ENCODE peak calls at places on chromosome 18, in seven cellular contexts. One of them, this sample, is unnamed.
A peak's percentile ranks its signal among the peaks of the same experiment; 100 is the strongest.

GRCh38 chr18:56139792-56140254 is 498.6 kb downstream of the TXNL1 start:
- DNase-seq in A549: no peak
- DNase-seq in ovary: peak; percentile 78
- DNase-seq in sigmoid colon: no peak
- DNase-seq in upper lobe of left lung: no peak
- DNase-seq in tibial nerve: no peak
- DNase-seq in heart left ventricle: no peak
- DNase-seq in this sample: no peak

GRCh38 chr18:43596106-43596712 is 318.9 kb upstream of the SYT4 start:
- DNase-seq in sigmoid colon: no peak
- DNase-seq in A549: peak; percentile 23
- DNase-seq in heart left ventricle: no peak
- DNase-seq in upper lobe of left lung: no peak
- DNase-seq in ovary: no peak
- DNase-seq in tibial nerve: no peak
- DNase-seq in this sample: no peak

GRCh38 chr18:74139888-74140287 is 7.7 kb downstream of the FBXO15 start:
- DNase-seq in heart left ventricle: no peak
- DNase-seq in A549: no peak
- DNase-seq in upper lobe of left lung: no peak
- DNase-seq in sigmoid colon: no peak
- DNase-seq in ovary: no peak
- DNase-seq in tibial nerve: no peak
- DNase-seq in this sample: no peak

GRCh38 chr18:68438983-68439382 is 275.9 kb downstream of the TMX3 start:
- DNase-seq in upper lobe of left lung: no peak
- DNase-seq in heart left ventricle: no peak
- DNase-seq in ovary: no peak
- DNase-seq in tibial nerve: no peak
- DNase-seq in A549: no peak
- DNase-seq in sigmoid colon: no peak
- DNase-seq in this sample: no peak

GRCh38 chr18:33440011-33440383 is 524 bp downstream of the CCDC178 start:
- DNase-seq in A549: peak; percentile 48
- DNase-seq in tibial nerve: no peak
- DNase-seq in ovary: peak; percentile 76
- DNase-seq in sigmoid colon: peak; percentile 66
- DNase-seq in heart left ventricle: peak; percentile 12
- DNase-seq in upper lobe of left lung: no peak
- DNase-seq in this sample: no peak

GRCh38 chr18:40417501-40417900 is 1537.5 kb upstream of the PIK3C3 start:
- DNase-seq in upper lobe of left lung: no peak
- DNase-seq in sigmoid colon: no peak
- DNase-seq in ovary: no peak
- DNase-seq in heart left ventricle: no peak
- DNase-seq in tibial nerve: no peak
- DNase-seq in A549: no peak
- DNase-seq in this sample: no peak

GRCh38 chr18:8362863-8363262 is 246.4 kb upstream of the RAB12 start:
- DNase-seq in heart left ventricle: no peak
- DNase-seq in sigmoid colon: no peak
- DNase-seq in tibial nerve: no peak
- DNase-seq in A549: no peak
- DNase-seq in upper lobe of left lung: no peak
- DNase-seq in ovary: no peak
- DNase-seq in this sample: no peak

GRCh38 chr18:53698907-53699306 is 525.6 kb downstream of the MBD2 start:
- DNase-seq in heart left ventricle: peak; percentile 25
- DNase-seq in upper lobe of left lung: peak; percentile 45
- DNase-seq in A549: peak; percentile 11
- DNase-seq in ovary: no peak
- DNase-seq in sigmoid colon: no peak
- DNase-seq in tibial nerve: no peak
- DNase-seq in this sample: no peak

GRCh38 chr18:74718312-74718711 is 120.6 kb downstream of the ZNF407 start:
- DNase-seq in tibial nerve: no peak
- DNase-seq in A549: no peak
- DNase-seq in sigmoid colon: no peak
- DNase-seq in ovary: no peak
- DNase-seq in upper lobe of left lung: no peak
- DNase-seq in heart left ventricle: no peak
- DNase-seq in this sample: no peak

GRCh38 chr18:72208920-72209676 is 335.0 kb downstream of the CBLN2 start:
- DNase-seq in tibial nerve: no peak
- DNase-seq in upper lobe of left lung: no peak
- DNase-seq in sigmoid colon: no peak
- DNase-seq in ovary: no peak
- DNase-seq in A549: no peak
- DNase-seq in heart left ventricle: no peak
- DNase-seq in this sample: no peak

GRCh38 chr18:23401400-23402347 is 51.4 kb upstream of the RIOK3 start:
- DNase-seq in upper lobe of left lung: peak; percentile 55
- DNase-seq in sigmoid colon: no peak
- DNase-seq in tibial nerve: no peak
- DNase-seq in A549: peak; percentile 27
- DNase-seq in ovary: peak; percentile 68
- DNase-seq in heart left ventricle: no peak
- DNase-seq in this sample: no peak

GRCh38 chr18:35424356-35424755 is 47.2 kb upstream of the ZNF396 start:
- DNase-seq in upper lobe of left lung: no peak
- DNase-seq in sigmoid colon: no peak
- DNase-seq in heart left ventricle: no peak
- DNase-seq in ovary: no peak
- DNase-seq in A549: no peak
- DNase-seq in tibial nerve: no peak
- DNase-seq in this sample: no peak

GRCh38 chr18:44627245-44627644 is 53.4 kb upstream of the SETBP1 start:
- DNase-seq in upper lobe of left lung: no peak
- DNase-seq in heart left ventricle: no peak
- DNase-seq in A549: peak; percentile 20
- DNase-seq in tibial nerve: no peak
- DNase-seq in ovary: no peak
- DNase-seq in sigmoid colon: no peak
- DNase-seq in this sample: no peak

GRCh38 chr18:35096677-35097011 is 55.4 kb downstream of the MAPRE2 start:
- DNase-seq in heart left ventricle: no peak
- DNase-seq in ovary: no peak
- DNase-seq in A549: no peak
- DNase-seq in upper lobe of left lung: no peak
- DNase-seq in tibial nerve: no peak
- DNase-seq in sigmoid colon: no peak
- DNase-seq in this sample: no peak

GRCh38 chr18:49432602-49433001 is 27.8 kb downstream of the DYM start:
- DNase-seq in A549: no peak
- DNase-seq in sigmoid colon: no peak
- DNase-seq in ovary: no peak
- DNase-seq in tibial nerve: no peak
- DNase-seq in heart left ventricle: no peak
- DNase-seq in upper lobe of left lung: no peak
- DNase-seq in this sample: no peak
- TF ChIP-seq POLR2A in A549: no peak
- TF ChIP-seq POLR2A in sigmoid colon: no peak
- TF ChIP-seq POLR2A in ovary: no peak
- TF ChIP-seq POLR2A in tibial nerve: no peak
- TF ChIP-seq POLR2A in heart left ventricle: no peak
- TF ChIP-seq POLR2A in upper lobe of left lung: no peak
- TF ChIP-seq POLR2A in this sample: no peak

DNA sequence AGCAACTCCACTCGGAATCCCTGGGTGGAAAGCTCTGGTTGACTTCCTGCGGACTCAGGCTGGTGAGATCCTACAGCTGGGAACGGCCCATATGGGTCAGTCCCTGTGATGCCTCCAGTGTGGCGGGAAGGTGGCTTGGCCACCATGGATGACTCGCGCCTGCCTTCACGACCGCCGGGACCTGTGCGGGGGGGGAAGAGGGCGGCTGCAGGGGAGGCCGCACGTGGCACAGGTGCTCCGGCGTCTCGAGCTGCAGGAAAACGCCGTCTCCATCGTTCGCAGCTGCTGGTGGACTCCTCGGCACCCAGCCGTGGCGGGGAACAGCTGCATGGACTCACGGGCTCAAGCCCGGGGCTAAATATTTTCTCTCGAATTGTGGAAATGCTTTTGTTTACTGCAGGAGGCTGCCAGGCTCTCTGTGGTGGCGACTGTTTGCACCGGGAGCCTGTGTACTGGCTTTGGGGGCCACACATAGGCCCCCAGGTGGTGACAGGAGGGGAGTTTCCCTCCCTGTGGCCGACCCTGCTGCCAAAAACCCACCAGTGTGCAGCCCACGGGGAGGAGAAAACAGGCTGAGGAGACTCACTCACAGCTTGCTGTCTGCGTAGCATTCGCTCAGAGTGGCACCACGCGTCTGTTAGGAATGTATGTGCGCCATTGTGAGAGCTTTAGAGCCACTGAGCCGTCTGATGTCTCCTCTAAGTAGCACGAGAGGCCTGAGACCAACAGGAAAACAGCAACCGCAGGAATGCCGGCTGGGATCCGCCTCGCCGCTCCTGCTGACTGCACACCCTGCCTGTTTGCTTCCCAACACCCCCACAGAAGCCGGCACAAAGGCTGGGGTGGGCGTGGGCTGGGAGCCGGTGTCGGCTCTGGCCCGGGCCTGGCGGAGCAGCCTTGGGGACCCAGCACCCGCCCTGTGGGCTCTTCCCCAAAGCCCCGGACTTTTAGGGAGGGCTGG is 89.2 kb downstream of the NFATC1 start:
- DNase-seq in A549: no peak
- DNase-seq in sigmoid colon: peak; percentile 71
- DNase-seq in ovary: peak; percentile 60
- DNase-seq in tibial nerve: no peak
- DNase-seq in upper lobe of left lung: no peak
- DNase-seq in heart left ventricle: peak; percentile 44
- DNase-seq in this sample: peak; percentile 79
- TF ChIP-seq POLR2A in A549: no peak
- TF ChIP-seq POLR2A in sigmoid colon: no peak
- TF ChIP-seq POLR2A in ovary: no peak
- TF ChIP-seq POLR2A in tibial nerve: no peak
- TF ChIP-seq POLR2A in upper lobe of left lung: no peak
- TF ChIP-seq POLR2A in heart left ventricle: no peak
- TF ChIP-seq POLR2A in this sample: no peak

GRCh38 chr18:10184776-10185175 is 269.7 kb upstream of the APCDD1 start:
- DNase-seq in upper lobe of left lung: no peak
- DNase-seq in ovary: no peak
- DNase-seq in tibial nerve: no peak
- DNase-seq in A549: no peak
- DNase-seq in sigmoid colon: no peak
- DNase-seq in heart left ventricle: no peak
- DNase-seq in this sample: no peak

GRCh38 chr18:10182009-10182624 is 268.3 kb downstream of the VAPA start:
- DNase-seq in ovary: no peak
- DNase-seq in tibial nerve: no peak
- DNase-seq in heart left ventricle: no peak
- DNase-seq in A549: no peak
- DNase-seq in upper lobe of left lung: no peak
- DNase-seq in sigmoid colon: no peak
- DNase-seq in this sample: no peak
- TF ChIP-seq POLR2A in ovary: no peak
- TF ChIP-seq POLR2A in tibial nerve: no peak
- TF ChIP-seq POLR2A in heart left ventricle: no peak
- TF ChIP-seq POLR2A in A549: no peak
- TF ChIP-seq POLR2A in upper lobe of left lung: no peak
- TF ChIP-seq POLR2A in sigmoid colon: no peak
- TF ChIP-seq POLR2A in this sample: no peak

DNA sequence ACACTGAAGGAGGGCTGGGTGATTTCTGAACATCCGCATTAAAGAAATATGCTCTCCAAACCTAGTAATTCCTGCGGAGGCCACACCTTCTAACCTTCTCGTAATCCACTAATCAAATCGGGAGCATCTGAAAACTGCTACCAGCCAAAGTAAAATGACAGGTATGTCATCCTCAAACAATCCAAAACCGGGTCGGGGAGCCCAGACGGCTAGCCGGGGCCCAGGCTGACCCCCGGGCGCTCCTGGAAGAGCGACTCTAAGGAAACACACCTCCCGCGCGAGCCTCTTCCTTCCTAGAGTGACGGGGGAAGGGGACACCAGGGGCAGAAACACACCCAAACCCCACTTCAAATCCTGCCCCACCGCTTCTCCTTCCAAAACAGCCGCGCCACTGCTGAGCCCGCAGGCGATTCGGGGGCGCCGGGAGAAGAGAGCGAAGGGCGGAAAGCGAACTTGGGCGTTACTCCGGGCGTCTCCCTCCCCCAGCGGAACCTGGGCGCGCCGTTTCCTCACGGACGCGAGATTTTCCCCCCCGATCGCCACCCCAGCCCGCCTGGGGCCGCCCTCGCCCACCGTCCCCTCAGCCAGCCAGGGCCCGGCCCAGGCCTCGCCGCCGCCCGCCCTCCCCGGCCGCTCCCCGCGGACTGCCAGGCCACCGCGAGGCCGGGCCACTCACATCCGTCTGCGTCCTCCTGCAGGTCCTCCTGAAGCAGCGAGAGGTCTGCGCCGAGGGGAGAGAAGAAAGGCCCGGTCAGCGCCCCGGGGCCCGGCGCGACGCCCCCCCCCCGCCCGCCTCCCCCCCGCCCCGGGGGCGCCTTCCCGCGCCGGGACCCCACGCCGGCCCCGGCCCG is 584 bp downstream of the PPP4R1 start:
- DNase-seq in ovary: peak; percentile 78
- DNase-seq in tibial nerve: peak; percentile 18
- DNase-seq in sigmoid colon: peak; percentile 83
- DNase-seq in upper lobe of left lung: peak; percentile 60
- DNase-seq in heart left ventricle: peak; percentile 66
- DNase-seq in A549: peak; percentile 52
- DNase-seq in this sample: peak; percentile 85
- TF ChIP-seq POLR2A in ovary: no peak
- TF ChIP-seq POLR2A in tibial nerve: no peak
- TF ChIP-seq POLR2A in sigmoid colon: no peak
- TF ChIP-seq POLR2A in upper lobe of left lung: no peak
- TF ChIP-seq POLR2A in heart left ventricle: no peak
- TF ChIP-seq POLR2A in A549: no peak
- TF ChIP-seq POLR2A in this sample: peak; percentile 8

GRCh38 chr18:77131100-77131651 is 1.4 kb downstream of the MBP start:
- DNase-seq in upper lobe of left lung: peak; percentile 63
- DNase-seq in A549: no peak
- DNase-seq in ovary: peak; percentile 56
- DNase-seq in tibial nerve: no peak
- DNase-seq in sigmoid colon: peak; percentile 64
- DNase-seq in heart left ventricle: peak; percentile 65
- DNase-seq in this sample: no peak
- TF ChIP-seq POLR2A in upper lobe of left lung: no peak
- TF ChIP-seq POLR2A in A549: no peak
- TF ChIP-seq POLR2A in ovary: no peak
- TF ChIP-seq POLR2A in tibial nerve: no peak
- TF ChIP-seq POLR2A in sigmoid colon: no peak
- TF ChIP-seq POLR2A in heart left ventricle: no peak
- TF ChIP-seq POLR2A in this sample: no peak

GRCh38 chr18:79457652-79458051 is 61.9 kb downstream of the NFATC1 start:
- DNase-seq in A549: no peak
- DNase-seq in upper lobe of left lung: no peak
- DNase-seq in ovary: no peak
- DNase-seq in sigmoid colon: no peak
- DNase-seq in heart left ventricle: no peak
- DNase-seq in tibial nerve: no peak
- DNase-seq in this sample: no peak
- TF ChIP-seq POLR2A in A549: no peak
- TF ChIP-seq POLR2A in upper lobe of left lung: no peak
- TF ChIP-seq POLR2A in ovary: no peak
- TF ChIP-seq POLR2A in sigmoid colon: no peak
- TF ChIP-seq POLR2A in heart left ventricle: no peak
- TF ChIP-seq POLR2A in tibial nerve: no peak
- TF ChIP-seq POLR2A in this sample: no peak